ENCODE peak calls at places on chromosomes 13 and 19, in four cellular contexts. One of them, this sample, is unnamed.

GRCh38 chr19:2186071-2186846 is 22.5 kb downstream of the DOT1L start:
- DNase-seq in GM23248: peak; percentile 98
- DNase-seq in prostate gland: peak; percentile 84
- DNase-seq in CD8-positive, alpha-beta memory T cell: no peak
- DNase-seq in this sample: no peak

GRCh38 chr19:48997972-48998371 is 4.3 kb downstream of the RUVBL2 start:
- DNase-seq in CD8-positive, alpha-beta memory T cell: no peak
- DNase-seq in GM23248: peak; percentile 74
- DNase-seq in prostate gland: no peak
- DNase-seq in this sample: no peak

GRCh38 chr13:30826911-30827577 is 79.0 kb upstream of the MEDAG start:
- DNase-seq in GM23248: no peak
- DNase-seq in CD8-positive, alpha-beta memory T cell: no peak
- DNase-seq in prostate gland: no peak
- DNase-seq in this sample: no peak

GRCh38 chr13:51004918-51005460 is 95.4 kb downstream of the RNASEH2B start:
- DNase-seq in prostate gland: no peak
- DNase-seq in CD8-positive, alpha-beta memory T cell: no peak
- DNase-seq in GM23248: no peak
- DNase-seq in this sample: no peak

GRCh38 chr13:90188237-90188636 is 1159.2 kb upstream of the MIR17HG start:
- DNase-seq in prostate gland: no peak
- DNase-seq in CD8-positive, alpha-beta memory T cell: no peak
- DNase-seq in GM23248: no peak
- DNase-seq in this sample: no peak

GRCh38 chr19:40298026-40298425 is 12.9 kb upstream of the AKT2 start:
- DNase-seq in GM23248: no peak
- DNase-seq in prostate gland: no peak
- DNase-seq in CD8-positive, alpha-beta memory T cell: no peak
- DNase-seq in this sample: no peak

GRCh38 chr19:1873524-1874473 is 10.4 kb upstream of the KLF16 start:
- DNase-seq in prostate gland: no peak
- DNase-seq in GM23248: no peak
- DNase-seq in CD8-positive, alpha-beta memory T cell: no peak
- DNase-seq in this sample: no peak

GRCh38 chr13:24664726-24665409 is 15.3 kb upstream of the ATP12A start:
- DNase-seq in CD8-positive, alpha-beta memory T cell: no peak
- DNase-seq in prostate gland: no peak
- DNase-seq in GM23248: peak; percentile 85
- DNase-seq in this sample: no peak

GRCh38 chr13:35285677-35286076 is 190.8 kb downstream of the MAB21L1 start:
- DNase-seq in GM23248: no peak
- DNase-seq in CD8-positive, alpha-beta memory T cell: no peak
- DNase-seq in prostate gland: no peak
- DNase-seq in this sample: no peak

GRCh38 chr13:73306688-73307087 is 247.9 kb downstream of the KLF5 start:
- DNase-seq in GM23248: no peak
- DNase-seq in prostate gland: no peak
- DNase-seq in CD8-positive, alpha-beta memory T cell: no peak
- DNase-seq in this sample: no peak

GRCh38 chr13:113664751-113665581 is 2.1 kb upstream of the GRK1 start:
- DNase-seq in GM23248: no peak
- DNase-seq in CD8-positive, alpha-beta memory T cell: no peak
- DNase-seq in prostate gland: no peak
- DNase-seq in this sample: no peak

GRCh38 chr13:32142115-32142514 is 110.5 kb downstream of the FRY start:
- DNase-seq in CD8-positive, alpha-beta memory T cell: no peak
- DNase-seq in GM23248: no peak
- DNase-seq in prostate gland: no peak
- DNase-seq in this sample: no peak
- H3K9me3 ChIP-seq in CD8-positive, alpha-beta memory T cell: no peaks in the 10 kb centered on the region
- H3K9me3 ChIP-seq in GM23248: no peaks in the 10 kb centered on the region
- H3K9me3 ChIP-seq in prostate gland: no peaks in the 10 kb centered on the region
- H3K9me3 ChIP-seq in this sample: no peaks in the 10 kb centered on the region

GRCh38 chr13:28539625-28540286 is 44.8 kb upstream of the FLT1 start:
- DNase-seq in prostate gland: no peak
- DNase-seq in CD8-positive, alpha-beta memory T cell: no peak
- DNase-seq in GM23248: no peak
- DNase-seq in this sample: no peak

GRCh38 chr13:28541966-28542365 is 47.0 kb upstream of the FLT1 start:
- DNase-seq in prostate gland: no peak
- DNase-seq in CD8-positive, alpha-beta memory T cell: no peak
- DNase-seq in GM23248: no peak
- DNase-seq in this sample: no peak

GRCh38 chr13:28538932-28539331 is 44.0 kb upstream of the FLT1 start:
- DNase-seq in prostate gland: no peak
- DNase-seq in CD8-positive, alpha-beta memory T cell: no peak
- DNase-seq in GM23248: no peak
- DNase-seq in this sample: no peak

GRCh38 chr13:28542804-28543203 is 47.9 kb upstream of the FLT1 start:
- DNase-seq in GM23248: no peak
- DNase-seq in prostate gland: no peak
- DNase-seq in CD8-positive, alpha-beta memory T cell: no peak
- DNase-seq in this sample: no peak

GRCh38 chr13:28540612-28541011 is 45.7 kb upstream of the FLT1 start:
- DNase-seq in CD8-positive, alpha-beta memory T cell: no peak
- DNase-seq in prostate gland: no peak
- DNase-seq in GM23248: no peak
- DNase-seq in this sample: no peak
- H3K9me3 ChIP-seq in CD8-positive, alpha-beta memory T cell: no peaks in the 10 kb centered on the region
- H3K9me3 ChIP-seq in prostate gland: no peaks in the 10 kb centered on the region
- H3K9me3 ChIP-seq in GM23248: no peaks in the 10 kb centered on the region
- H3K9me3 ChIP-seq in this sample: no peaks in the 10 kb centered on the region

GRCh38 chr19:6876790-6877189 is 10.6 kb upstream of the ADGRE1 start:
- DNase-seq in GM23248: no peak
- DNase-seq in prostate gland: no peak
- DNase-seq in CD8-positive, alpha-beta memory T cell: no peak
- DNase-seq in this sample: no peak

GRCh38 chr19:6873708-6874431 is 13.5 kb upstream of the ADGRE1 start:
- DNase-seq in CD8-positive, alpha-beta memory T cell: no peak
- DNase-seq in prostate gland: no peak
- DNase-seq in GM23248: no peak
- DNase-seq in this sample: no peak

GRCh38 chr19:6875218-6875617 is 12.2 kb upstream of the ADGRE1 start:
- DNase-seq in GM23248: no peak
- DNase-seq in prostate gland: no peak
- DNase-seq in CD8-positive, alpha-beta memory T cell: no peak
- DNase-seq in this sample: no peak

DNA sequence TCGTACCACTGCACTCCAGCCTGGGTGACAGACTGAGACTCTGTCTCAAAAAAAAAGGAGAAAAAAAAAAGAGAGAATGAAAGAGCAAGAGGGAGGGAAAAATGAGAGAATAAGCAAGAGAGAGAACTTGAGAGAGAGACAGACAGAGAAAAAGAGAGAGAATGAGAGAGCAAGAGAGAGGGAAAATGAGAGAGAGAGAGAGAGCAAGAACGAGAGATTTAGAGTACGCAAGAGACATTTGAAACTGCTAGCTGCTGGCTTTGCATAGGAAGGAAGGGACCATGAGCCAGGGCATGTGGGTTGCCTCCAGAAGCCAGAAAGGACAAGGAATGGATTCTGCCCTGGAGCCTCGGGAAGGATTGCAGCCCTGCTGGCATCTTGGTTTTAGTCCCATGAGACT is 9.6 kb upstream of the ADGRE1 start:
- DNase-seq in GM23248: no peak
- DNase-seq in prostate gland: no peak
- DNase-seq in CD8-positive, alpha-beta memory T cell: no peak
- DNase-seq in this sample: no peak
- H3K9me3 ChIP-seq in GM23248: no peaks in the 10 kb centered on the region
- H3K9me3 ChIP-seq in prostate gland: no peaks in the 10 kb centered on the region
- H3K9me3 ChIP-seq in CD8-positive, alpha-beta memory T cell: no peaks in the 10 kb centered on the region
- H3K9me3 ChIP-seq in this sample: no peaks in the 10 kb centered on the region

GRCh38 chr19:41699968-41700323 is 8.5 kb upstream of the CEACAM5 start:
- DNase-seq in prostate gland: no peak
- DNase-seq in CD8-positive, alpha-beta memory T cell: no peak
- DNase-seq in GM23248: no peak
- DNase-seq in this sample: no peak

GRCh38 chr19:41700381-41701195 is 7.8 kb upstream of the CEACAM5 start:
- DNase-seq in CD8-positive, alpha-beta memory T cell: no peak
- DNase-seq in GM23248: no peak
- DNase-seq in prostate gland: no peak
- DNase-seq in this sample: no peak

GRCh38 chr19:41703602-41704293 is 4.7 kb upstream of the CEACAM5 start:
- DNase-seq in GM23248: no peak
- DNase-seq in CD8-positive, alpha-beta memory T cell: no peak
- DNase-seq in prostate gland: no peak
- DNase-seq in this sample: no peak

GRCh38 chr19:41701401-41702075 is 6.9 kb upstream of the CEACAM5 start:
- DNase-seq in CD8-positive, alpha-beta memory T cell: no peak
- DNase-seq in prostate gland: no peak
- DNase-seq in GM23248: peak; percentile 5
- DNase-seq in this sample: no peak

GRCh38 chr19:41702208-41702651 is 6.2 kb upstream of the CEACAM5 start:
- DNase-seq in GM23248: peak; percentile 47
- DNase-seq in prostate gland: no peak
- DNase-seq in CD8-positive, alpha-beta memory T cell: no peak
- DNase-seq in this sample: no peak
- H3K9me3 ChIP-seq in GM23248: no peaks in the 10 kb centered on the region
- H3K9me3 ChIP-seq in prostate gland: no peaks in the 10 kb centered on the region
- H3K9me3 ChIP-seq in CD8-positive, alpha-beta memory T cell: no peaks in the 10 kb centered on the region
- H3K9me3 ChIP-seq in this sample: no peaks in the 10 kb centered on the region

GRCh38 chr19:23565256-23565655 is 121.8 kb downstream of the ZNF675 start:
- DNase-seq in prostate gland: no peak
- DNase-seq in GM23248: no peak
- DNase-seq in CD8-positive, alpha-beta memory T cell: no peak
- DNase-seq in this sample: no peak

GRCh38 chr19:23561341-23561740 is 125.7 kb downstream of the ZNF675 start:
- DNase-seq in CD8-positive, alpha-beta memory T cell: no peak
- DNase-seq in prostate gland: no peak
- DNase-seq in GM23248: no peak
- DNase-seq in this sample: no peak

GRCh38 chr19:23558541-23558940 is 128.5 kb downstream of the ZNF675 start:
- DNase-seq in GM23248: no peak
- DNase-seq in CD8-positive, alpha-beta memory T cell: no peak
- DNase-seq in prostate gland: no peak
- DNase-seq in this sample: no peak

GRCh38 chr19:23560051-23560450 is 127.0 kb downstream of the ZNF675 start:
- DNase-seq in prostate gland: no peak
- DNase-seq in GM23248: no peak
- DNase-seq in CD8-positive, alpha-beta memory T cell: no peak
- DNase-seq in this sample: no peak

GRCh38 chr19:23563326-23563725 is 123.7 kb downstream of the ZNF675 start:
- DNase-seq in CD8-positive, alpha-beta memory T cell: no peak
- DNase-seq in prostate gland: no peak
- DNase-seq in GM23248: no peak
- DNase-seq in this sample: no peak
- H3K9me3 ChIP-seq in CD8-positive, alpha-beta memory T cell: no peaks in the 10 kb centered on the region
- H3K9me3 ChIP-seq in prostate gland: no peaks in the 10 kb centered on the region
- H3K9me3 ChIP-seq in GM23248: no peaks in the 10 kb centered on the region
- H3K9me3 ChIP-seq in this sample: no peaks in the 10 kb centered on the region

DNA sequence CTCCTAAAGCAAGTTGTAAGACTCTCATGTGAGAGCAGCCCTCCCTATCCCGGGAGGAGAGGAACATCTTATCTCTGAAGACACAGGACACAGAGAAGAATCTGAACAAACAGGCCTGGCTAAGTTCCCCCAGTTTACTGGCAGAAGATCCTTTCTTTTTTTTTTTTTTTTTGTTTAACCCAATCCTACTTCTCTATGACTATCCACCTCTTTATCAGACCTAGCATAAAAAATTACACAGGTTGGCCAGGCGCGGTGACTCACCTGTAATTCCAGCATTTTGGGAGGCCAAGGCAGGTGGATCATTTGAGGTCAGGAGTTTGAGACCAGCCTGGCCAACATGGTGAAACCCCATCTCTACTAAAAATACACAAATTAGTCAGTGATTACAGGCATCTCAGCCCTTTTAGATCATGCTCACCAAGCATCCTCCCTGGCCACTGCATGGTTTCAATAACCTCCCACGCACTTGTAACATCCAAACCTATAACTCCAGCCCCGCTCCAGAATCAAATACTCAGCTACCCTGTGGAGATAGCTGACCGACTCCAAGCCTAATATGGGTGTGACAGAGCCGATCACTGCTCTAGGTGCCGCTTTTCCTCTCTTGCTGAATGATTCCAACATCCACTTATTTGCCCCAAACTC is 27.3 kb upstream of the MUC16 start:
- DNase-seq in GM23248: no peak
- DNase-seq in CD8-positive, alpha-beta memory T cell: no peak
- DNase-seq in prostate gland: no peak
- DNase-seq in this sample: no peak
- H3K9me3 ChIP-seq in GM23248: no peaks in the 10 kb centered on the region
- H3K9me3 ChIP-seq in CD8-positive, alpha-beta memory T cell: no peaks in the 10 kb centered on the region
- H3K9me3 ChIP-seq in prostate gland: no peaks in the 10 kb centered on the region
- H3K9me3 ChIP-seq in this sample: no peaks in the 10 kb centered on the region

DNA sequence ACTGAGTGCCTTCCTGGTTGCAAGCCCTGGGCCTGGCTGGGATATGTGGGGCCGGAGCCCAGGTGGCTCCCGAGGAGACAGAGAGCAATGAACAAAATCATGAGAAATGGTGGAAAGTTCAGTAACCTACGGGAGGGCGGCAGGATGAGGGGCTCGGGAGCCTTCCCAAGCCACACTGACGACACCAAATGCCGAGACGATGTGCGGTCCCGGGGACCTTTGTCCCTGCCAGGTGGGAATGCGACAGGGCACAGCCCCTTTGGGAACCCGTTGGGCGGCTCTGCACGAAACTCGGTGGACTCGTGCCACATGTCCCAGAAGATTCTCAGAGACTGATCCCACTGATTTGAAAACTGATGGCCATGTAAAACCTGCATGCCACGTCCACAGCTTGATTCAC is 11.7 kb upstream of the ZNF14 start:
- DNase-seq in prostate gland: no peak
- DNase-seq in GM23248: no peak
- DNase-seq in CD8-positive, alpha-beta memory T cell: no peak
- DNase-seq in this sample: no peak
- H3K9me3 ChIP-seq in prostate gland: no peaks in the 10 kb centered on the region
- H3K9me3 ChIP-seq in GM23248: no peaks in the 10 kb centered on the region
- H3K9me3 ChIP-seq in CD8-positive, alpha-beta memory T cell: no peaks in the 10 kb centered on the region
- H3K9me3 ChIP-seq in this sample: no peaks in the 10 kb centered on the region

GRCh38 chr19:52453324-52454094 is at the start of gene ZNF578:
- DNase-seq in CD8-positive, alpha-beta memory T cell: peak; percentile 5
- DNase-seq in GM23248: peak; percentile 89
- DNase-seq in prostate gland: peak; percentile 23
- DNase-seq in this sample: peak; percentile 39
- H3K9me3 ChIP-seq in CD8-positive, alpha-beta memory T cell: peaks cover 17% of the 10 kb centered on the region
- H3K9me3 ChIP-seq in GM23248: no peaks in the 10 kb centered on the region
- H3K9me3 ChIP-seq in prostate gland: no peaks in the 10 kb centered on the region
- H3K9me3 ChIP-seq in this sample: peaks cover 15% of the 10 kb centered on the region

DNA sequence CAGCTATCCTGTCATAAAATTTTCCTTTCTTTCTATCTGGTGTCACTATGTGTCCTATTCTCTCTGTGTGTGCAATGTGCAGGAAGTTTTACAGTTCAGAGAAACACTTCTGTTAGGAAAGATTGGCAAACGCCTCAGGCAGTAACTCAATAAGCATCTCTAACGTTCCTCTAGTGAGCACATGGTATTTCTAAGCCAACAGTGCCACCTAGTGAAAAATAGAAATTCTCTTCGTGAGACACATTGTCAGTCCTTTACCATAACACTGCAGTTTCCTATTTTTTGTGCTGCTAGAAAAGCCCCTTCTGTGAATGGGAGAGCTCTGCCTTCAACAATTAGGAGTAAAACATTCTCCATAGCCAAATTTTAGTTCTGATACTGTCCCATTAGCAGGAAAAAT is 50.7 kb downstream of the ZNF723 start:
- DNase-seq in GM23248: peak; percentile 27
- DNase-seq in CD8-positive, alpha-beta memory T cell: no peak
- DNase-seq in prostate gland: no peak
- DNase-seq in this sample: no peak
- H3K9me3 ChIP-seq in GM23248: no peaks in the 10 kb centered on the region
- H3K9me3 ChIP-seq in CD8-positive, alpha-beta memory T cell: no peaks in the 10 kb centered on the region
- H3K9me3 ChIP-seq in prostate gland: no peaks in the 10 kb centered on the region
- H3K9me3 ChIP-seq in this sample: no peaks in the 10 kb centered on the region